ENCODE peak calls at places on chromosome 3, in ten cellular contexts. One of them, this sample, is unnamed.
A peak's percentile ranks its signal among the peaks of the same experiment; 100 is the strongest.

GRCh38 chr3:179432021-179432420 is 19.2 kb downstream of the GNB4 start:
- DNase-seq in right atrium auricular region: no peak
- DNase-seq in psoas muscle: no peak
- DNase-seq in AG20443: no peak
- DNase-seq in activated gamma-delta T cell treated with Interleukin-2 at 50 U/mL for 16 hours: no peak
- DNase-seq in T-helper 17 cell: no peak
- DNase-seq in GDM1: peak; percentile 26
- DNase-seq in activated CD8-positive, alpha-beta memory T cell treated with anti-CD3 and anti-CD28 coated beads, Interleukin-2, amount 10 ng/mL, durations not matched to agents 7 days and 5 days: no peak
- DNase-seq in hypothalamus: peak; percentile 12
- DNase-seq in left lung: no peak
- DNase-seq in this sample: no peak

GRCh38 chr3:173913985-173914421 is 516.5 kb downstream of the NLGN1 start:
- DNase-seq in right atrium auricular region: no peak
- DNase-seq in psoas muscle: no peak
- DNase-seq in AG20443: no peak
- DNase-seq in activated gamma-delta T cell treated with Interleukin-2 at 50 U/mL for 16 hours: no peak
- DNase-seq in T-helper 17 cell: no peak
- DNase-seq in GDM1: no peak
- DNase-seq in activated CD8-positive, alpha-beta memory T cell treated with anti-CD3 and anti-CD28 coated beads, Interleukin-2, amount 10 ng/mL, durations not matched to agents 7 days and 5 days: no peak
- DNase-seq in hypothalamus: no peak
- DNase-seq in left lung: no peak
- DNase-seq in this sample: no peak

GRCh38 chr3:32184187-32184730 is 54.2 kb upstream of the CMTM8 start:
- DNase-seq in right atrium auricular region: no peak
- DNase-seq in psoas muscle: no peak
- DNase-seq in AG20443: no peak
- DNase-seq in activated gamma-delta T cell treated with Interleukin-2 at 50 U/mL for 16 hours: no peak
- DNase-seq in T-helper 17 cell: no peak
- DNase-seq in GDM1: no peak
- DNase-seq in activated CD8-positive, alpha-beta memory T cell treated with anti-CD3 and anti-CD28 coated beads, Interleukin-2, amount 10 ng/mL, durations not matched to agents 7 days and 5 days: no peak
- DNase-seq in hypothalamus: no peak
- DNase-seq in left lung: no peak
- DNase-seq in this sample: no peak

GRCh38 chr3:132038198-132038825 is 3.5 kb upstream of the CPNE4 start:
- DNase-seq in right atrium auricular region: no peak
- DNase-seq in psoas muscle: no peak
- DNase-seq in AG20443: peak; percentile 30
- DNase-seq in activated gamma-delta T cell treated with Interleukin-2 at 50 U/mL for 16 hours: no peak
- DNase-seq in T-helper 17 cell: no peak
- DNase-seq in GDM1: no peak
- DNase-seq in activated CD8-positive, alpha-beta memory T cell treated with anti-CD3 and anti-CD28 coated beads, Interleukin-2, amount 10 ng/mL, durations not matched to agents 7 days and 5 days: no peak
- DNase-seq in hypothalamus: no peak
- DNase-seq in left lung: no peak
- DNase-seq in this sample: peak; percentile 37

GRCh38 chr3:69058180-69058946 is 6.2 kb upstream of the TMF1 start:
- DNase-seq in right atrium auricular region: no peak
- DNase-seq in psoas muscle: no peak
- DNase-seq in AG20443: no peak
- DNase-seq in activated gamma-delta T cell treated with Interleukin-2 at 50 U/mL for 16 hours: no peak
- DNase-seq in T-helper 17 cell: no peak
- DNase-seq in GDM1: peak; percentile 63
- DNase-seq in activated CD8-positive, alpha-beta memory T cell treated with anti-CD3 and anti-CD28 coated beads, Interleukin-2, amount 10 ng/mL, durations not matched to agents 7 days and 5 days: peak; percentile 58
- DNase-seq in hypothalamus: no peak
- DNase-seq in left lung: no peak
- DNase-seq in this sample: no peak

GRCh38 chr3:182979719-182980191 is 583 bp downstream of the DCUN1D1 start:
- DNase-seq in right atrium auricular region: peak; percentile 54
- DNase-seq in psoas muscle: no peak
- DNase-seq in AG20443: peak; percentile 45
- DNase-seq in activated gamma-delta T cell treated with Interleukin-2 at 50 U/mL for 16 hours: peak; percentile 9
- DNase-seq in T-helper 17 cell: peak; percentile 29
- DNase-seq in GDM1: no peak
- DNase-seq in activated CD8-positive, alpha-beta memory T cell treated with anti-CD3 and anti-CD28 coated beads, Interleukin-2, amount 10 ng/mL, durations not matched to agents 7 days and 5 days: peak; percentile 46
- DNase-seq in hypothalamus: no peak
- DNase-seq in left lung: no peak
- DNase-seq in this sample: peak; percentile 36

GRCh38 chr3:23112491-23112890 is 90.6 kb upstream of the UBE2E2 start:
- DNase-seq in right atrium auricular region: no peak
- DNase-seq in psoas muscle: no peak
- DNase-seq in AG20443: no peak
- DNase-seq in activated gamma-delta T cell treated with Interleukin-2 at 50 U/mL for 16 hours: no peak
- DNase-seq in T-helper 17 cell: no peak
- DNase-seq in GDM1: no peak
- DNase-seq in activated CD8-positive, alpha-beta memory T cell treated with anti-CD3 and anti-CD28 coated beads, Interleukin-2, amount 10 ng/mL, durations not matched to agents 7 days and 5 days: no peak
- DNase-seq in hypothalamus: no peak
- DNase-seq in left lung: no peak
- DNase-seq in this sample: no peak

GRCh38 chr3:193794002-193794835 is 201.2 kb downstream of the OPA1 start:
- DNase-seq in right atrium auricular region: no peak
- DNase-seq in psoas muscle: no peak
- DNase-seq in AG20443: no peak
- DNase-seq in activated gamma-delta T cell treated with Interleukin-2 at 50 U/mL for 16 hours: no peak
- DNase-seq in T-helper 17 cell: no peak
- DNase-seq in GDM1: no peak
- DNase-seq in activated CD8-positive, alpha-beta memory T cell treated with anti-CD3 and anti-CD28 coated beads, Interleukin-2, amount 10 ng/mL, durations not matched to agents 7 days and 5 days: no peak
- DNase-seq in hypothalamus: no peak
- DNase-seq in left lung: no peak
- DNase-seq in this sample: no peak

GRCh38 chr3:133425898-133426297 is 26.0 kb downstream of the BFSP2 start:
- DNase-seq in right atrium auricular region: no peak
- DNase-seq in psoas muscle: no peak
- DNase-seq in AG20443: no peak
- DNase-seq in activated gamma-delta T cell treated with Interleukin-2 at 50 U/mL for 16 hours: no peak
- DNase-seq in T-helper 17 cell: no peak
- DNase-seq in GDM1: no peak
- DNase-seq in activated CD8-positive, alpha-beta memory T cell treated with anti-CD3 and anti-CD28 coated beads, Interleukin-2, amount 10 ng/mL, durations not matched to agents 7 days and 5 days: no peak
- DNase-seq in hypothalamus: no peak
- DNase-seq in left lung: no peak
- DNase-seq in this sample: no peak

GRCh38 chr3:25405335-25405734 is 22.7 kb upstream of the RARB start:
- DNase-seq in right atrium auricular region: no peak
- DNase-seq in psoas muscle: no peak
- DNase-seq in AG20443: no peak
- DNase-seq in activated gamma-delta T cell treated with Interleukin-2 at 50 U/mL for 16 hours: no peak
- DNase-seq in T-helper 17 cell: no peak
- DNase-seq in GDM1: no peak
- DNase-seq in activated CD8-positive, alpha-beta memory T cell treated with anti-CD3 and anti-CD28 coated beads, Interleukin-2, amount 10 ng/mL, durations not matched to agents 7 days and 5 days: no peak
- DNase-seq in hypothalamus: no peak
- DNase-seq in left lung: no peak
- DNase-seq in this sample: no peak

GRCh38 chr3:49016414-49017228 is 1.8 kb downstream of the DALRD3 start:
- DNase-seq in right atrium auricular region: no peak
- DNase-seq in psoas muscle: no peak
- DNase-seq in AG20443: no peak
- DNase-seq in activated gamma-delta T cell treated with Interleukin-2 at 50 U/mL for 16 hours: no peak
- DNase-seq in T-helper 17 cell: no peak
- DNase-seq in GDM1: no peak
- DNase-seq in activated CD8-positive, alpha-beta memory T cell treated with anti-CD3 and anti-CD28 coated beads, Interleukin-2, amount 10 ng/mL, durations not matched to agents 7 days and 5 days: no peak
- DNase-seq in hypothalamus: no peak
- DNase-seq in left lung: no peak
- DNase-seq in this sample: no peak

GRCh38 chr3:182292586-182292985 is 500.7 kb upstream of the ATP11B start:
- DNase-seq in right atrium auricular region: no peak
- DNase-seq in psoas muscle: no peak
- DNase-seq in AG20443: no peak
- DNase-seq in activated gamma-delta T cell treated with Interleukin-2 at 50 U/mL for 16 hours: no peak
- DNase-seq in T-helper 17 cell: no peak
- DNase-seq in GDM1: no peak
- DNase-seq in activated CD8-positive, alpha-beta memory T cell treated with anti-CD3 and anti-CD28 coated beads, Interleukin-2, amount 10 ng/mL, durations not matched to agents 7 days and 5 days: no peak
- DNase-seq in hypothalamus: no peak
- DNase-seq in left lung: no peak
- DNase-seq in this sample: no peak

GRCh38 chr3:186162221-186162620 is 53.3 kb upstream of the ETV5 start:
- DNase-seq in right atrium auricular region: no peak
- DNase-seq in psoas muscle: no peak
- DNase-seq in AG20443: no peak
- DNase-seq in activated gamma-delta T cell treated with Interleukin-2 at 50 U/mL for 16 hours: no peak
- DNase-seq in T-helper 17 cell: no peak
- DNase-seq in GDM1: no peak
- DNase-seq in activated CD8-positive, alpha-beta memory T cell treated with anti-CD3 and anti-CD28 coated beads, Interleukin-2, amount 10 ng/mL, durations not matched to agents 7 days and 5 days: no peak
- DNase-seq in hypothalamus: no peak
- DNase-seq in left lung: no peak
- DNase-seq in this sample: no peak

GRCh38 chr3:139935866-139936817 is 1.2 kb downstream of the CLSTN2 start:
- DNase-seq in right atrium auricular region: peak; percentile 67
- DNase-seq in psoas muscle: peak; percentile 69
- DNase-seq in AG20443: peak; percentile 51
- DNase-seq in activated gamma-delta T cell treated with Interleukin-2 at 50 U/mL for 16 hours: no peak
- DNase-seq in T-helper 17 cell: no peak
- DNase-seq in GDM1: no peak
- DNase-seq in activated CD8-positive, alpha-beta memory T cell treated with anti-CD3 and anti-CD28 coated beads, Interleukin-2, amount 10 ng/mL, durations not matched to agents 7 days and 5 days: no peak
- DNase-seq in hypothalamus: no peak
- DNase-seq in left lung: peak; percentile 77
- DNase-seq in this sample: peak; percentile 12

GRCh38 chr3:152328841-152329240 is 60.1 kb downstream of the MBNL1 start:
- DNase-seq in right atrium auricular region: no peak
- DNase-seq in psoas muscle: no peak
- DNase-seq in AG20443: peak; percentile 54
- DNase-seq in activated gamma-delta T cell treated with Interleukin-2 at 50 U/mL for 16 hours: no peak
- DNase-seq in T-helper 17 cell: no peak
- DNase-seq in GDM1: no peak
- DNase-seq in activated CD8-positive, alpha-beta memory T cell treated with anti-CD3 and anti-CD28 coated beads, Interleukin-2, amount 10 ng/mL, durations not matched to agents 7 days and 5 days: no peak
- DNase-seq in hypothalamus: no peak
- DNase-seq in left lung: no peak
- DNase-seq in this sample: peak; percentile 23

GRCh38 chr3:46845860-46846623 is 17.2 kb downstream of the MYL3 start:
- DNase-seq in right atrium auricular region: peak; percentile 79
- DNase-seq in psoas muscle: peak; percentile 84
- DNase-seq in AG20443: peak; percentile 93
- DNase-seq in activated gamma-delta T cell treated with Interleukin-2 at 50 U/mL for 16 hours: peak; percentile 74
- DNase-seq in T-helper 17 cell: peak; percentile 66
- DNase-seq in GDM1: no peak
- DNase-seq in activated CD8-positive, alpha-beta memory T cell treated with anti-CD3 and anti-CD28 coated beads, Interleukin-2, amount 10 ng/mL, durations not matched to agents 7 days and 5 days: peak; percentile 72
- DNase-seq in hypothalamus: peak; percentile 72
- DNase-seq in left lung: peak; percentile 90
- DNase-seq in this sample: peak; percentile 91

GRCh38 chr3:53229606-53230005 is 26.2 kb downstream of the TKT start:
- DNase-seq in right atrium auricular region: no peak
- DNase-seq in psoas muscle: no peak
- DNase-seq in AG20443: no peak
- DNase-seq in activated gamma-delta T cell treated with Interleukin-2 at 50 U/mL for 16 hours: no peak
- DNase-seq in T-helper 17 cell: no peak
- DNase-seq in GDM1: no peak
- DNase-seq in activated CD8-positive, alpha-beta memory T cell treated with anti-CD3 and anti-CD28 coated beads, Interleukin-2, amount 10 ng/mL, durations not matched to agents 7 days and 5 days: no peak
- DNase-seq in hypothalamus: no peak
- DNase-seq in left lung: no peak
- DNase-seq in this sample: no peak

GRCh38 chr3:179771797-179772196 is 119.0 kb downstream of the USP13 start:
- DNase-seq in right atrium auricular region: no peak
- DNase-seq in psoas muscle: no peak
- DNase-seq in AG20443: no peak
- DNase-seq in activated gamma-delta T cell treated with Interleukin-2 at 50 U/mL for 16 hours: no peak
- DNase-seq in T-helper 17 cell: no peak
- DNase-seq in GDM1: no peak
- DNase-seq in activated CD8-positive, alpha-beta memory T cell treated with anti-CD3 and anti-CD28 coated beads, Interleukin-2, amount 10 ng/mL, durations not matched to agents 7 days and 5 days: no peak
- DNase-seq in hypothalamus: no peak
- DNase-seq in left lung: no peak
- DNase-seq in this sample: no peak

GRCh38 chr3:133860519-133860918 is 35.2 kb downstream of the RAB6B start:
- DNase-seq in right atrium auricular region: no peak
- DNase-seq in psoas muscle: no peak
- DNase-seq in AG20443: no peak
- DNase-seq in activated gamma-delta T cell treated with Interleukin-2 at 50 U/mL for 16 hours: no peak
- DNase-seq in T-helper 17 cell: no peak
- DNase-seq in GDM1: no peak
- DNase-seq in activated CD8-positive, alpha-beta memory T cell treated with anti-CD3 and anti-CD28 coated beads, Interleukin-2, amount 10 ng/mL, durations not matched to agents 7 days and 5 days: no peak
- DNase-seq in hypothalamus: no peak
- DNase-seq in left lung: no peak
- DNase-seq in this sample: no peak

GRCh38 chr3:119418641-119419040 is 44.8 kb downstream of the TMEM39A start:
- DNase-seq in right atrium auricular region: no peak
- DNase-seq in psoas muscle: no peak
- DNase-seq in AG20443: no peak
- DNase-seq in activated gamma-delta T cell treated with Interleukin-2 at 50 U/mL for 16 hours: no peak
- DNase-seq in T-helper 17 cell: no peak
- DNase-seq in GDM1: no peak
- DNase-seq in activated CD8-positive, alpha-beta memory T cell treated with anti-CD3 and anti-CD28 coated beads, Interleukin-2, amount 10 ng/mL, durations not matched to agents 7 days and 5 days: no peak
- DNase-seq in hypothalamus: no peak
- DNase-seq in left lung: no peak
- DNase-seq in this sample: no peak

GRCh38 chr3:24288538-24289236 is 206.0 kb downstream of the THRB start:
- DNase-seq in right atrium auricular region: no peak
- DNase-seq in psoas muscle: peak; percentile 63
- DNase-seq in AG20443: no peak
- DNase-seq in activated gamma-delta T cell treated with Interleukin-2 at 50 U/mL for 16 hours: no peak
- DNase-seq in T-helper 17 cell: no peak
- DNase-seq in GDM1: no peak
- DNase-seq in activated CD8-positive, alpha-beta memory T cell treated with anti-CD3 and anti-CD28 coated beads, Interleukin-2, amount 10 ng/mL, durations not matched to agents 7 days and 5 days: no peak
- DNase-seq in hypothalamus: peak; percentile 71
- DNase-seq in left lung: no peak
- DNase-seq in this sample: no peak

GRCh38 chr3:64306745-64307144 is 81.5 kb upstream of the PRICKLE2 start:
- DNase-seq in right atrium auricular region: no peak
- DNase-seq in psoas muscle: no peak
- DNase-seq in AG20443: peak; percentile 35
- DNase-seq in activated gamma-delta T cell treated with Interleukin-2 at 50 U/mL for 16 hours: no peak
- DNase-seq in T-helper 17 cell: no peak
- DNase-seq in GDM1: no peak
- DNase-seq in activated CD8-positive, alpha-beta memory T cell treated with anti-CD3 and anti-CD28 coated beads, Interleukin-2, amount 10 ng/mL, durations not matched to agents 7 days and 5 days: no peak
- DNase-seq in hypothalamus: no peak
- DNase-seq in left lung: no peak
- DNase-seq in this sample: no peak

GRCh38 chr3:94413721-94414106 is 350.9 kb downstream of the NSUN3 start:
- DNase-seq in right atrium auricular region: no peak
- DNase-seq in psoas muscle: no peak
- DNase-seq in AG20443: peak; percentile 7
- DNase-seq in activated gamma-delta T cell treated with Interleukin-2 at 50 U/mL for 16 hours: no peak
- DNase-seq in T-helper 17 cell: no peak
- DNase-seq in GDM1: no peak
- DNase-seq in activated CD8-positive, alpha-beta memory T cell treated with anti-CD3 and anti-CD28 coated beads, Interleukin-2, amount 10 ng/mL, durations not matched to agents 7 days and 5 days: no peak
- DNase-seq in hypothalamus: no peak
- DNase-seq in left lung: no peak
- DNase-seq in this sample: peak; percentile 23

GRCh38 chr3:119901148-119901547 is 119.2 kb downstream of the NR1I2 start:
- DNase-seq in right atrium auricular region: no peak
- DNase-seq in psoas muscle: no peak
- DNase-seq in AG20443: no peak
- DNase-seq in activated gamma-delta T cell treated with Interleukin-2 at 50 U/mL for 16 hours: no peak
- DNase-seq in T-helper 17 cell: no peak
- DNase-seq in GDM1: no peak
- DNase-seq in activated CD8-positive, alpha-beta memory T cell treated with anti-CD3 and anti-CD28 coated beads, Interleukin-2, amount 10 ng/mL, durations not matched to agents 7 days and 5 days: no peak
- DNase-seq in hypothalamus: no peak
- DNase-seq in left lung: no peak
- DNase-seq in this sample: no peak

GRCh38 chr3:106438916-106439315 is 570.1 kb upstream of the CBLB start:
- DNase-seq in right atrium auricular region: no peak
- DNase-seq in psoas muscle: no peak
- DNase-seq in AG20443: no peak
- DNase-seq in activated gamma-delta T cell treated with Interleukin-2 at 50 U/mL for 16 hours: no peak
- DNase-seq in T-helper 17 cell: no peak
- DNase-seq in GDM1: no peak
- DNase-seq in activated CD8-positive, alpha-beta memory T cell treated with anti-CD3 and anti-CD28 coated beads, Interleukin-2, amount 10 ng/mL, durations not matched to agents 7 days and 5 days: no peak
- DNase-seq in hypothalamus: no peak
- DNase-seq in left lung: no peak
- DNase-seq in this sample: no peak

GRCh38 chr3:72102057-72102711 is 317.2 kb upstream of the PROK2 start:
- DNase-seq in right atrium auricular region: no peak
- DNase-seq in psoas muscle: no peak
- DNase-seq in AG20443: no peak
- DNase-seq in activated gamma-delta T cell treated with Interleukin-2 at 50 U/mL for 16 hours: no peak
- DNase-seq in T-helper 17 cell: no peak
- DNase-seq in GDM1: peak; percentile 44
- DNase-seq in activated CD8-positive, alpha-beta memory T cell treated with anti-CD3 and anti-CD28 coated beads, Interleukin-2, amount 10 ng/mL, durations not matched to agents 7 days and 5 days: no peak
- DNase-seq in hypothalamus: no peak
- DNase-seq in left lung: no peak
- DNase-seq in this sample: no peak

GRCh38 chr3:137765310-137766033 is 1.4 kb downstream of the SOX14 start:
- DNase-seq in right atrium auricular region: no peak
- DNase-seq in psoas muscle: no peak
- DNase-seq in AG20443: no peak
- DNase-seq in activated gamma-delta T cell treated with Interleukin-2 at 50 U/mL for 16 hours: no peak
- DNase-seq in T-helper 17 cell: no peak
- DNase-seq in GDM1: no peak
- DNase-seq in activated CD8-positive, alpha-beta memory T cell treated with anti-CD3 and anti-CD28 coated beads, Interleukin-2, amount 10 ng/mL, durations not matched to agents 7 days and 5 days: no peak
- DNase-seq in hypothalamus: no peak
- DNase-seq in left lung: peak; percentile 63
- DNase-seq in this sample: peak; percentile 5

GRCh38 chr3:187084580-187084979 is 54.7 kb downstream of the RPL39L start:
- DNase-seq in right atrium auricular region: no peak
- DNase-seq in psoas muscle: no peak
- DNase-seq in AG20443: no peak
- DNase-seq in activated gamma-delta T cell treated with Interleukin-2 at 50 U/mL for 16 hours: no peak
- DNase-seq in T-helper 17 cell: no peak
- DNase-seq in GDM1: no peak
- DNase-seq in activated CD8-positive, alpha-beta memory T cell treated with anti-CD3 and anti-CD28 coated beads, Interleukin-2, amount 10 ng/mL, durations not matched to agents 7 days and 5 days: no peak
- DNase-seq in hypothalamus: no peak
- DNase-seq in left lung: no peak
- DNase-seq in this sample: no peak